ENCODE peak calls at places on chromosomes 12 and 14, in ten cellular contexts. I, K, R, N, H, A, C, D, Z and M are unnamed samples.

GRCh38 chr12:46221255-46222128 is 47.4 kb downstream of the SLC38A1 start:
- DNase-seq in C (peak; percentile 77), A (no peak), D (no peak), R (no peak), H (no peak), K (no peak), N (peak; percentile 78), I (no peak), Z (no peak), M (no peak)

GRCh38 chr12:8661751-8662150 is 875 bp downstream of the MFAP5 start:
- DNase-seq in K (no peak), Z (no peak), D (no peak), R (no peak), C (no peak), N (peak; percentile 45), I (no peak), A (no peak), H (no peak), M (no peak)

GRCh38 chr12:108567974-108568652 is 5.7 kb downstream of the ISCU start:
- DNase-seq in R (no peak), N (peak; percentile 72), H (no peak), Z (no peak), D (no peak), C (no peak), K (no peak), A (no peak), I (no peak), M (no peak)

GRCh38 chr14:52175982-52176502 is 91.5 kb upstream of the PTGDR start:
- DNase-seq in N (no peak), K (peak; percentile 74), D (no peak), I (no peak), H (no peak), R (no peak), A (no peak), C (no peak), Z (no peak), M (no peak)

GRCh38 chr12:71671311-71671710 is 7.2 kb downstream of the THAP2 start:
- DNase-seq in R (no peak), D (no peak), H (no peak), N (no peak), A (no peak), C (no peak), K (no peak), Z (no peak), I (no peak), M (no peak)

GRCh38 chr12:125015680-125016310 is 22.4 kb downstream of the BRI3BP start:
- DNase-seq in H (no peak), I (no peak), Z (peak; percentile 33), D (no peak), K (no peak), N (peak; percentile 78), A (no peak), C (no peak), R (no peak), M (no peak)

GRCh38 chr14:101960225-101960624 is 4.1 kb upstream of the DYNC1H1 start:
- DNase-seq in K (no peak), D (no peak), N (no peak), H (no peak), Z (no peak), C (peak; percentile 67), A (no peak), R (no peak), I (no peak), M (no peak)

GRCh38 chr12:52695039-52695438 is 8.3 kb downstream of the KRT77 start:
- DNase-seq in I (no peak), Z (no peak), H (no peak), R (no peak), A (no peak), K (no peak), N (no peak), C (no peak), D (no peak), M (no peak)

GRCh38 chr12:68042212-68042699 is 53.0 kb downstream of the IFNG-AS1 start:
- DNase-seq in R (no peak), A (no peak), H (no peak), I (no peak), C (no peak), Z (no peak), K (peak; percentile 66), N (peak; percentile 9), D (no peak), M (no peak)

GRCh38 chr14:68199465-68200145 is 380.0 kb downstream of the RAD51B start:
- DNase-seq in Z (no peak), R (no peak), N (peak; percentile 90), K (no peak), I (no peak), H (peak; percentile 60), A (no peak), D (no peak), C (no peak), M (peak; percentile 16)

GRCh38 chr14:52328286-52328685 is 14.2 kb downstream of the PTGER2 start:
- DNase-seq in H (no peak), Z (no peak), N (peak; percentile 69), I (no peak), C (peak; percentile 91), K (no peak), R (no peak), A (no peak), D (no peak), M (no peak)

GRCh38 chr12:26726956-26727355 is 106.0 kb downstream of the ITPR2 start:
- DNase-seq in K (no peak), D (no peak), N (peak; percentile 33), R (no peak), H (no peak), C (no peak), A (no peak), Z (no peak), I (no peak), M (no peak)

GRCh38 chr14:94746131-94746530 is 23.8 kb downstream of the GSC start:
- DNase-seq in C (no peak), I (no peak), H (no peak), N (no peak), D (no peak), Z (no peak), A (no peak), K (no peak), R (no peak), M (no peak)

GRCh38 chr14:99150236-99150635 is 121.8 kb downstream of the BCL11B start:
- DNase-seq in H (no peak), D (no peak), N (no peak), R (no peak), I (no peak), C (no peak), K (no peak), Z (no peak), A (no peak), M (no peak)

GRCh38 chr12:57823131-57823907 is 4.8 kb upstream of the AVIL start:
- DNase-seq in I (no peak), D (no peak), H (no peak), N (no peak), R (no peak), C (no peak), A (no peak), K (no peak), Z (no peak), M (no peak)

GRCh38 chr12:25276199-25276937 is 25.6 kb upstream of the KRAS start:
- DNase-seq in R (peak; percentile 56), D (no peak), H (peak; percentile 33), Z (no peak), A (peak; percentile 64), C (peak; percentile 89), N (peak; percentile 92), I (no peak), K (no peak), M (peak; percentile 8)